ENCODE peak calls at places on chromosomes 1 and 21, in seven cellular contexts. F, Y, E, K, P, S and R are unnamed samples.

GRCh38 chr21:36207577-36208320 is 51.1 kb downstream of the DOP1B start:
- DNase-seq in F (no peak), Y (no peak), E (no peak), K (peak; percentile 50), P (peak; percentile 90), S (no peak), R (peak; percentile 51)

GRCh38 chr21:17726047-17726446 is 93.1 kb downstream of the C21orf91 start:
- DNase-seq in F (no peak), Y (no peak), E (no peak), K (peak; percentile 2), P (no peak), S (no peak), R (peak; percentile 62)

GRCh38 chr1:166139735-166140134 is 27.1 kb downstream of the FAM78B start:
- DNase-seq in F (no peak), Y (no peak), E (no peak), K (no peak), P (no peak), S (no peak), R (no peak)

GRCh38 chr1:34787461-34788420 is 5.1 kb upstream of the GJA4 start:
- DNase-seq in F (no peak), Y (no peak), E (no peak), K (peak; percentile 18), P (peak; percentile 19), S (no peak), R (peak; percentile 52)

GRCh38 chr21:41183575-41183974 is 15.6 kb downstream of the BACE2 start:
- DNase-seq in F (no peak), Y (no peak), E (no peak), K (no peak), P (no peak), S (no peak), R (no peak)

GRCh38 chr1:152052606-152053005 is 15.8 kb upstream of the S100A11 start:
- DNase-seq in F (peak; percentile 77), Y (peak; percentile 58), E (peak; percentile 95), K (peak; percentile 75), P (peak; percentile 63), S (peak; percentile 17), R (peak; percentile 85)

GRCh38 chr1:207993477-207994445 is 82.8 kb upstream of the CD34 start:
- DNase-seq in F (peak; percentile 12), Y (no peak), E (no peak), K (peak; percentile 41), P (no peak), S (no peak), R (peak; percentile 41)

GRCh38 chr1:166086113-166086908 is 80.5 kb downstream of the FAM78B start:
- DNase-seq in F (no peak), Y (no peak), E (no peak), K (no peak), P (no peak), S (no peak), R (no peak)

GRCh38 chr1:187245201-187245600 is 416.5 kb downstream of the PLA2G4A start:
- DNase-seq in F (no peak), Y (peak; percentile 91), E (no peak), K (no peak), P (no peak), S (no peak), R (no peak)

GRCh38 chr1:116232989-116233514 is 121.9 kb downstream of the MAB21L3 start:
- DNase-seq in F (no peak), Y (no peak), E (no peak), K (no peak), P (no peak), S (no peak), R (peak; percentile 2)

GRCh38 chr1:182003953-182004586 is 57.4 kb downstream of the ZNF648 start:
- DNase-seq in F (no peak), Y (no peak), E (no peak), K (no peak), P (no peak), S (no peak), R (no peak)

GRCh38 chr1:29527314-29528004 is 291.1 kb downstream of the PTPRU start:
- DNase-seq in F (peak; percentile 33), Y (no peak), E (peak; percentile 40), K (no peak), P (no peak), S (no peak), R (no peak)

GRCh38 chr1:43207229-43207853 is 35.2 kb downstream of the CFAP57 start:
- DNase-seq in F (no peak), Y (no peak), E (no peak), K (no peak), P (peak; percentile 42), S (no peak), R (peak; percentile 87)

GRCh38 chr1:99501871-99502270 is 144.0 kb upstream of the PALMD start:
- DNase-seq in F (no peak), Y (no peak), E (no peak), K (no peak), P (no peak), S (no peak), R (no peak)

GRCh38 chr1:204207136-204207616 is 6.6 kb downstream of the GOLT1A start:
- DNase-seq in F (peak; percentile 73), Y (peak; percentile 11), E (peak; percentile 80), K (peak; percentile 18), P (peak; percentile 9), S (no peak), R (peak; percentile 39)